ENCODE peak calls at places on chromosomes 3 and 15, in ten cellular contexts. N is naive thymus-derived CD8-positive, alpha-beta T cell; M is stimulated activated naive CD8-positive, alpha-beta T cell treated with anti-CD3 and anti-CD28 coated beads, Interleukin-15, Interleukin-2, amounts not matched to agents 100 U/mL and 50 U/mL, for 24 hours; C is stimulated activated CD4-positive, alpha-beta T cell treated with anti-CD3 and anti-CD28 coated beads, Interleukin-4, amount 100 ng/mL, for 48 hours; U is MCF 10A; B is activated CD4-positive, alpha-beta T cell treated with anti-CD3 and anti-CD28 coated beads, Interleukin-2, amount 50 U/mL, for 4 hours; K is GM23248; S is T-helper 9 cell; E is amygdala; A is NCI-H510A treated with DMSO at 0.1 percent for 48 hours. W is an unnamed sample.

GRCh38 chr15:39556461-39556860 is 24.4 kb upstream of the THBS1 start:
- DNase-seq in N (no peak), M (no peak), C (no peak), U (peak), B (no peak), K (no peak), S (no peak), E (no peak), A (peak), W (no peak)

GRCh38 chr15:68352401-68353062 is 75.0 kb downstream of the FEM1B start:
- DNase-seq in N (no peak), M (peak), C (peak), U (peak), B (no peak), K (peak), S (no peak), E (no peak), A (peak), W (no peak)

GRCh38 chr3:175777495-175777894 is 918.4 kb downstream of the NAALADL2 start:
- DNase-seq in N (no peak), M (no peak), C (no peak), U (no peak), B (no peak), K (peak), S (no peak), E (no peak), A (no peak), W (no peak)

GRCh38 chr3:177069514-177070329 is 127.6 kb downstream of the TBL1XR1 start:
- DNase-seq in N (no peak), M (no peak), C (no peak), U (peak), B (no peak), K (peak), S (no peak), E (no peak), A (no peak), W (no peak)

GRCh38 chr3:58900372-58900771 is 149.5 kb downstream of the CFAP20DC start:
- DNase-seq in N (no peak), M (no peak), C (no peak), U (no peak), B (no peak), K (no peak), S (no peak), E (no peak), A (no peak), W (no peak)

GRCh38 chr15:29682361-29682760 is 139.9 kb downstream of the TJP1 start:
- DNase-seq in N (no peak), M (no peak), C (no peak), U (no peak), B (no peak), K (no peak), S (no peak), E (no peak), A (no peak), W (no peak)

GRCh38 chr15:98734472-98735284 is 86.3 kb downstream of the IGF1R start:
- DNase-seq in N (no peak), M (no peak), C (no peak), U (peak), B (no peak), K (peak), S (no peak), E (no peak), A (no peak), W (peak)

GRCh38 chr3:32481791-32482631 is 20.6 kb downstream of the CMTM6 start:
- DNase-seq in N (no peak), M (no peak), C (no peak), U (no peak), B (no peak), K (no peak), S (no peak), E (no peak), A (no peak), W (no peak)

GRCh38 chr3:73868688-73869315 is 244.1 kb upstream of the PDZRN3 start:
- DNase-seq in N (no peak), M (no peak), C (no peak), U (peak), B (no peak), K (peak), S (no peak), E (no peak), A (peak), W (peak)

GRCh38 chr15:25664761-25665160 is 198.4 kb downstream of the ATP10A start:
- DNase-seq in N (no peak), M (no peak), C (no peak), U (no peak), B (no peak), K (peak), S (no peak), E (no peak), A (no peak), W (no peak)

GRCh38 chr3:100004931-100005330 is 109.4 kb downstream of the FILIP1L start:
- DNase-seq in N (no peak), M (no peak), C (no peak), U (no peak), B (no peak), K (no peak), S (no peak), E (no peak), A (no peak), W (no peak)

GRCh38 chr3:12004741-12005513 is 739 bp downstream of the SYN2 start:
- DNase-seq in N (no peak), M (no peak), C (no peak), U (no peak), B (no peak), K (no peak), S (no peak), E (no peak), A (no peak), W (no peak)

GRCh38 chr3:178483704-178484103 is 52.5 kb upstream of the KCNMB2 start:
- DNase-seq in N (no peak), M (no peak), C (no peak), U (no peak), B (no peak), K (peak), S (no peak), E (no peak), A (no peak), W (no peak)

W was measured in T47D.